ENCODE peak calls at places on chromosomes 7 and 10, in six cellular contexts. B, V, F, I, U and K are unnamed samples.

GRCh38 chr10:22894714-22895113 is 33.1 kb upstream of the ARMC3 start:
- DNase-seq in B (no peak), V (no peak), F (no peak), I (no peak), U (no peak), K (no peak)

GRCh38 chr10:124420254-124420653 is 1.5 kb upstream of the OAT start:
- DNase-seq in B (no peak), V (peak; percentile 23), F (no peak), I (no peak), U (no peak), K (no peak)

GRCh38 chr10:86362129-86362527 is 4.5 kb downstream of the GRID1 start:
- DNase-seq in B (no peak), V (no peak), F (no peak), I (no peak), U (no peak), K (no peak)

GRCh38 chr10:132667613-132668394 is 118.1 kb downstream of the NKX6-2 start:
- DNase-seq in B (no peak), V (no peak), F (no peak), I (no peak), U (no peak), K (no peak)

GRCh38 chr10:110426294-110427153 is 71.2 kb upstream of the DUSP5 start:
- DNase-seq in B (no peak), V (no peak), F (no peak), I (no peak), U (no peak), K (no peak)

GRCh38 chr7:117281562-117281961 is 41.3 kb downstream of the WNT2 start:
- DNase-seq in B (no peak), V (no peak), F (no peak), I (no peak), U (no peak), K (no peak)

GRCh38 chr10:77886795-77887355 is 39.7 kb downstream of the DLG5 start:
- DNase-seq in B (no peak), V (no peak), F (no peak), I (no peak), U (no peak), K (no peak)

GRCh38 chr10:101683226-101683625 is 11.7 kb downstream of the FBXW4 start:
- DNase-seq in B (no peak), V (no peak), F (no peak), I (no peak), U (no peak), K (no peak)

GRCh38 chr7:96686305-96686704 is 23.3 kb downstream of the SEM1 start:
- DNase-seq in B (no peak), V (no peak), F (no peak), I (no peak), U (no peak), K (no peak)

GRCh38 chr7:45712872-45713668 is 138.9 kb downstream of the ADCY1 start:
- DNase-seq in B (no peak), V (no peak), F (no peak), I (no peak), U (no peak), K (no peak)

GRCh38 chr10:123930340-123931001 is 38.9 kb upstream of the CPXM2 start:
- DNase-seq in B (no peak), V (no peak), F (no peak), I (no peak), U (no peak), K (no peak)

GRCh38 chr7:73811760-73812168 is 19.0 kb upstream of the CLDN4 start:
- DNase-seq in B (no peak), V (peak; percentile 81), F (peak; percentile 58), I (peak; percentile 92), U (peak; percentile 54), K (peak; percentile 56)

GRCh38 chr10:11329055-11329673 is 282.3 kb downstream of the USP6NL start:
- DNase-seq in B (no peak), V (no peak), F (no peak), I (peak; percentile 45), U (no peak), K (no peak)

GRCh38 chr10:30553625-30554442 is 75.7 kb downstream of the LYZL2 start:
- DNase-seq in B (no peak), V (peak; percentile 70), F (no peak), I (peak; percentile 55), U (peak; percentile 57), K (no peak)

GRCh38 chr10:100759331-100759730 is 13.9 kb downstream of the PAX2 start:
- DNase-seq in B (no peak), V (no peak), F (no peak), I (no peak), U (peak; percentile 8), K (no peak)

GRCh38 chr10:91034494-91035157 is 113.7 kb upstream of the ANKRD1 start:
- DNase-seq in B (no peak), V (no peak), F (no peak), I (no peak), U (peak; percentile 9), K (no peak)

GRCh38 chr10:373516-374309 is 238.5 kb downstream of the ZMYND11 start:
- DNase-seq in B (no peak), V (no peak), F (no peak), I (no peak), U (peak; percentile 80), K (no peak)

GRCh38 chr7:38563736-38564135 is 67.4 kb downstream of the AMPH start:
- DNase-seq in B (no peak), V (no peak), F (no peak), I (no peak), U (no peak), K (no peak)

GRCh38 chr10:91796332-91797076 is 1.7 kb upstream of the TNKS2 start:
- DNase-seq in B (peak; percentile 64), V (no peak), F (no peak), I (peak; percentile 65), U (peak; percentile 4), K (no peak)

GRCh38 chr10:557792-558328 is 131.6 kb downstream of the DIP2C start:
- DNase-seq in B (no peak), V (no peak), F (no peak), I (no peak), U (no peak), K (no peak)

GRCh38 chr7:130988443-130988842 is 254.4 kb upstream of the KLF14 start:
- DNase-seq in B (no peak), V (no peak), F (no peak), I (no peak), U (no peak), K (no peak)

GRCh38 chr10:59126992-59127391 is 49.5 kb upstream of the PHYHIPL start:
- DNase-seq in B (no peak), V (no peak), F (no peak), I (no peak), U (peak; percentile 64), K (no peak)

GRCh38 chr10:87862644-87863101 is 660 bp downstream of the KLLN start:
- DNase-seq in B (no peak), V (peak; percentile 22), F (peak; percentile 28), I (no peak), U (no peak), K (peak; percentile 30)

GRCh38 chr7:149714081-149714909 is 59.1 kb downstream of the ZNF467 start:
- DNase-seq in B (peak; percentile 32), V (peak; percentile 100), F (peak; percentile 96), I (peak; percentile 90), U (peak; percentile 75), K (peak; percentile 91)
- TF ChIP-seq POLR2A in B (peak; percentile 41), V (no peak), F (no peak), I (no peak), U (no peak), K (no peak)

GRCh38 chr7:106283831-106284515 is 810 bp downstream of the NAMPT start:
- DNase-seq in B (no peak), V (peak; percentile 48), F (no peak), I (no peak), U (peak; percentile 8), K (no peak)
- TF ChIP-seq TAF1 in B (no peak), V (no peak), F (peak; percentile 28), I (no peak), U (no peak), K (no peak)

DNA sequence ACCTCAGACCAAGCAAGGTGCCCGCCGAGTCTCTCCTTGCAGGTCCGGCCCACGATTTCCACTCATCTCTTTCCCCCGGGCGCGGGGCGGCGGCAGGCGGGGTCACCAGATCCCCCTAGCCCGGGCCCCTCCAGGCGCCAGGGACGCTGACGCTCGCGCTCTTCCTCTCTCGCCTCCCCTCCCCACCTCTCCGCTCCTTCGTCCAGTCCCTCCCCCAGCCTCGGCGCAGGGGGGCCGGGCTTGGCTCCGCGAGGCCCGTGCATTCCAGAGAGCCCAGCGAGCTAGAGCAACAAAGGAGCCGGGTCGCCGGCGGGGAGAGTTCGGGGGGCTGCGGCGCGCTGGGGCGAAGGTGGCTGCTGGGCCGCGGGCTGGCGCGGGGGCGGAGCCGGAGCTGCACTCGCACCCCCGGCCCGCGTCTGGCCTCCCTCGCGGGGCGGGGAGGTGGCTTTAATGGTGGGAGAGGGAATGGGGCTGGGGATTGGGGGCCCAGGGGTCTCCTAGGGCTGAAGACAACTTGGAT is at the start of gene SMO:
- DNase-seq in B (no peak), V (peak; percentile 59), F (peak; percentile 56), I (peak; percentile 91), U (peak; percentile 55), K (peak; percentile 58)
- TF ChIP-seq POLR2A in B (peak; percentile 69), V (no peak), F (no peak), I (peak; percentile 90), U (peak; percentile 32), K (no peak)

DNA sequence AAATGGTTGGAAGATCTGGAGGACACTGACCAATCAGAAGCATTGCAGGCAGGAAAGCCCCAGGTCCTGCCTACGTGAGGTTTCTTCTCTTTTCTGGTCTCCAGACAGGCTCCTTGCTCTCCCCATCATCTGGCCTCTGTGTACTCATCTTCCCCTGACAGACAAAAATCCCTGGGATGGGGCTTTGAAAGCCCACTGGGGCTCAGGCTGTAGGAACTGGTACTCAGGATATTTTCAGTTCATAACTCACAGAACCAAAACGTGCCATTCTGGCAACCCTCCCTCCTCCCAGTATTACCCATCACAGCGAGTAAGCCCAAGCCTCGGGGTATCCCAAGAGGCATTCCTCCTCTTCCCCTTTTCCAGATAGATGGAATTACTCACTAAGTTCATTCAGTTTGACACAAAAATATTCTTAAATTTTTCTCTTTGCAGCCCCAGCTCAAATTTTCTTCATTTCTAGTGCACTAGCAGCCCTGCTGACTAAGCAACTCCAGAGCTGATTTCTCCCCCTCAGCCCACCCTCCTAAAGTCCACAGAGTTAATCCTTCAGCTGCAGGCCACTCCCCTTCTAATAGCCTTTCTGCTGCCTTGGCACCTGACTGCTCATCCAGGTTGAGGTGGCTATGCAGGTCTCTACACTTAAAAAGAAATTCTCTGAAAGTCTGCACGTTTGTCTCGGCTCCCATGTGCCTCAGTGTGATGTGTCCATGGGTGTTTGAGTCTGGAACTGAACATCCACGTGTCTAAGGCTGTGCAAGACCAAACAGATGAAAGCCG is 331.3 kb downstream of the CCSER2 start:
- DNase-seq in B (no peak), V (no peak), F (no peak), I (no peak), U (no peak), K (no peak)
- TF ChIP-seq TAF1 in B (no peak), V (no peak), F (no peak), I (no peak), U (no peak), K (no peak)